ENCODE peak calls at places on chromosomes 5 and 9, in four cellular contexts. Y is HepG2, O is H9, I is MM.1S. E is an unnamed sample.
A peak's percentile ranks its signal among the peaks of the same experiment; 100 is the strongest.

GRCh38 chr9:414595-414994 is 199.9 kb downstream of the DOCK8 start:
- DNase-seq in Y (no peak), I (no peak), O (no peak), E (no peak)

GRCh38 chr5:55234171-55234700 is 828 bp upstream of the CCNO start:
- DNase-seq in Y (no peak), I (peak; percentile 42), O (peak; percentile 41), E (no peak)

GRCh38 chr9:114114364-114114763 is 15.3 kb upstream of the KIF12 start:
- DNase-seq in O (no peak), I (no peak), Y (no peak), E (no peak)

GRCh38 chr5:178387856-178388190 is 155.2 kb upstream of the PHYKPL start:
- DNase-seq in O (peak; percentile 14), I (no peak), Y (no peak), E (no peak)

GRCh38 chr9:398085-398484 is 183.4 kb downstream of the DOCK8 start:
- DNase-seq in Y (no peak), I (no peak), O (no peak), E (no peak)

GRCh38 chr9:132739705-132740310 is 69.5 kb downstream of the GTF3C4 start:
- DNase-seq in O (no peak), I (no peak), Y (no peak), E (no peak)

GRCh38 chr5:163379298-163380155 is 57.9 kb upstream of the CCNG1 start:
- DNase-seq in I (no peak), O (no peak), Y (peak; percentile 44), E (no peak)

GRCh38 chr5:57246426-57246825 is 72.6 kb downstream of the GPBP1 start:
- DNase-seq in O (no peak), Y (no peak), I (no peak), E (no peak)

GRCh38 chr5:142360607-142361120 is 35.8 kb upstream of the SPRY4 start:
- DNase-seq in O (peak; percentile 65), Y (peak; percentile 91), I (no peak), E (no peak)

GRCh38 chr9:133237271-133237731 is 28.3 kb upstream of the OBP2B start:
- DNase-seq in I (no peak), O (peak; percentile 1), Y (no peak), E (no peak)

GRCh38 chr5:9519537-9519936 is 26.3 kb downstream of the SEMA5A start:
- DNase-seq in I (no peak), Y (no peak), O (no peak), E (no peak)

GRCh38 chr5:55062039-55062779 is 38.2 kb downstream of the GZMK start:
- DNase-seq in O (no peak), I (no peak), Y (no peak), E (no peak)

GRCh38 chr9:108136646-108137045 is 647.1 kb upstream of the KLF4 start:
- DNase-seq in Y (no peak), O (no peak), I (no peak), E (no peak)

GRCh38 chr5:177270653-177271052 is 32.9 kb downstream of the RAB24 start:
- DNase-seq in Y (no peak), I (no peak), O (no peak), E (no peak)

GRCh38 chr9:121349009-121349408 is 21.0 kb downstream of the STOM start:
- DNase-seq in O (no peak), I (no peak), Y (no peak), E (no peak)

GRCh38 chr5:80083115-80083890 is 48.2 kb downstream of the THBS4 start:
- DNase-seq in O (peak; percentile 42), I (peak; percentile 66), Y (peak; percentile 54), E (peak; percentile 81)

GRCh38 chr5:142512680-142513042 is 173.2 kb downstream of the FGF1 start:
- DNase-seq in Y (peak; percentile 34), I (no peak), O (no peak), E (no peak)

GRCh38 chr5:59207416-59207815 is 624.5 kb downstream of the RAB3C start:
- DNase-seq in I (no peak), O (no peak), Y (no peak), E (no peak)

GRCh38 chr5:36662291-36662851 is 56.0 kb downstream of the SLC1A3 start:
- DNase-seq in O (peak; percentile 59), I (no peak), Y (no peak), E (no peak)

GRCh38 chr5:179623906-179624741 is 653 bp upstream of the HNRNPH1 start:
- DNase-seq in Y (peak; percentile 45), I (no peak), O (no peak), E (peak; percentile 57)

GRCh38 chr5:35854248-35854647 is 2.4 kb upstream of the IL7R start:
- DNase-seq in Y (no peak), O (no peak), I (no peak), E (no peak)

GRCh38 chr9:128390813-128391711 is 19.9 kb downstream of the URM1 start:
- DNase-seq in I (no peak), Y (no peak), O (no peak), E (no peak)

GRCh38 chr9:120892748-120893584 is 16.0 kb upstream of the PHF19 start:
- DNase-seq in O (no peak), I (peak; percentile 96), Y (no peak), E (peak; percentile 97)

GRCh38 chr9:72268961-72269360 is 96.0 kb downstream of the ZFAND5 start:
- DNase-seq in O (no peak), I (no peak), Y (no peak), E (no peak)

GRCh38 chr5:159132429-159133040 is 32.8 kb upstream of the EBF1 start:
- DNase-seq in O (no peak), I (no peak), Y (no peak), E (no peak)

GRCh38 chr9:133691191-133691590 is 47.0 kb downstream of the SARDH start:
- DNase-seq in I (no peak), O (no peak), Y (no peak), E (no peak)

GRCh38 chr5:181114844-181115778 is 15.9 kb downstream of the OR2V1 start:
- DNase-seq in Y (no peak), I (no peak), O (peak; percentile 53), E (no peak)

GRCh38 chr5:35811108-35811741 is 45.5 kb upstream of the IL7R start:
- DNase-seq in I (no peak), Y (no peak), O (no peak), E (no peak)

GRCh38 chr5:32711693-32712462 is 757 bp downstream of the NPR3 start:
- DNase-seq in I (no peak), Y (no peak), O (peak; percentile 51), E (no peak)

GRCh38 chr9:36164989-36165388 is 4.2 kb upstream of the CCIN start:
- DNase-seq in Y (no peak), I (no peak), O (peak; percentile 43), E (no peak)

GRCh38 chr9:693460-694390 is 147.8 kb upstream of the DMRT1 start:
- DNase-seq in I (no peak), Y (no peak), O (no peak), E (no peak)

GRCh38 chr5:109997191-109997590 is 307.5 kb downstream of the MAN2A1 start:
- DNase-seq in I (no peak), O (no peak), Y (no peak), E (no peak)

GRCh38 chr9:91758491-91758981 is 191.5 kb downstream of the ROR2 start:
- DNase-seq in I (peak; percentile 57), Y (peak; percentile 25), O (peak; percentile 83), E (peak; percentile 40)

GRCh38 chr9:36315283-36315682 is 57.0 kb upstream of the GNE start:
- DNase-seq in O (no peak), Y (no peak), I (no peak), E (no peak)

GRCh38 chr9:3931996-3932906 is 367.6 kb downstream of the GLIS3 start:
- DNase-seq in I (no peak), Y (no peak), O (no peak), E (no peak)

DNA sequence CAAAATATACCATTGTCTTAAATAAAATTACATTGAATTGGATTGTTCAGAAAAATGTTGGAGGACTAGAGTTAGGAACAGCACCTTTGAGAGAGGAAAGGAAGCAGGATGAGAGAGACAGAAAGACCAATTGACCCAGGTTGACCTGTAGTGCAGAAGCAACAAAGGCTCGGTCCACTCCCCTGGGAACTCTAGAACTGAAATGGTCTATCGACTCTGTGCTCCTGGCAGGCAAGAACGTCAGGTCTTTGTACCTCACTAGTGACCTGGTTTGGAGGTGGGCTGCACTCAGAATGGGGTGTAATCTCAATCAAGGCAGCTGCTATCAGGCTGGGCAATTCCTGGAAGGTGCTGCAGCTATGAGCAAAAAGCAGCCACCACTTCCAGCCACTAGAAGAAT is 110.8 kb downstream of the FAM174A start:
- DNase-seq in I (no peak), Y (no peak), O (no peak), E (no peak)
- H2AFZ ChIP-seq in I (no peak overlapping the region), Y (no peak overlapping the region), O (no peak overlapping the region), E (no peak overlapping the region)

GRCh38 chr5:157971466-157972324 is 112.8 kb upstream of the CLINT1 start:
- DNase-seq in I (no peak), Y (no peak), O (peak; percentile 43), E (no peak)
- H2AFZ ChIP-seq in I (no peak overlapping the region), Y (no peak overlapping the region), O (no peak overlapping the region), E (no peak overlapping the region)

DNA sequence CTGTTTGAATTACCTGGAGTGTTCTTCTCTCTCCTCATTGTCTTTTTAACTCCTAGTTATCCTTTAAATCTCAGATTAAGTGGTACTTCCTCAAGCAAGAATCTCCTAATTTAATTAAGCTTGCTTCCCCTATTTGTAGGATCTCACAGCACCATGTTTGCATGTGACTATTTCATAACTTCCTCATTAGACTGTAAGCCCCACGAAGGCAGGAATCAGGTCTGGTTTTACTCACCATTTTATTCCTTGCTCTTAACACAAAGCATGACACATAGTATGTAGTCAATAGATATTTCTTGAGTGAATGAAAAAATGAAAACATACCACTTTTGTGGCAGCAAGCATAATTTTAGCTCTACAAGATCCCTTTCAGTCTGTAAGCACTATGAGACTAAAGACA is 1.3 kb upstream of the ERMP1 start:
- DNase-seq in Y (no peak), O (no peak), I (no peak), E (peak; percentile 21)
- H2AFZ ChIP-seq in Y (no peak overlapping the region), O (no peak overlapping the region), I (no peak overlapping the region), E (peak overlapping the region; percentile 95)

GRCh38 chr9:111870774-111871542 is 25.7 kb upstream of the UGCG start:
- DNase-seq in O (no peak), Y (no peak), I (no peak), E (no peak)

GRCh38 chr9:111868475-111868874 is 28.1 kb upstream of the UGCG start:
- DNase-seq in O (peak; percentile 82), I (no peak), Y (no peak), E (no peak)

GRCh38 chr9:111863636-111864035 is 33.0 kb upstream of the UGCG start:
- DNase-seq in Y (no peak), I (no peak), O (no peak), E (no peak)

GRCh38 chr9:111872886-111873285 is 23.7 kb upstream of the UGCG start:
- DNase-seq in I (no peak), O (no peak), Y (no peak), E (no peak)

GRCh38 chr9:111866976-111867375 is 29.6 kb upstream of the UGCG start:
- DNase-seq in Y (peak; percentile 6), I (no peak), O (no peak), E (no peak)
- H2AFZ ChIP-seq in Y (no peak overlapping the region), I (no peak overlapping the region), O (no peak overlapping the region), E (no peak overlapping the region)

E was measured in OCI-LY7.